ENCODE peak calls at places on chromosomes 5 and 9, in nine cellular contexts. V, K, J, W, P, F, E, Q and X are unnamed samples.

GRCh38 chr5:134462761-134463160 is 51.1 kb upstream of the CDKN2AIPNL start:
- DNase-seq in E (no peak), Q (peak; percentile 43), K (no peak), V (no peak), W (no peak), P (no peak), F (no peak), J (no peak), X (no peak)

GRCh38 chr5:110386782-110387181 is 339.7 kb downstream of the TMEM232 start:
- DNase-seq in P (no peak), Q (no peak), K (no peak), E (no peak), W (peak; percentile 4), V (peak; percentile 57), F (no peak), J (no peak), X (no peak)

GRCh38 chr9:3508531-3509374 is 17.0 kb downstream of the RFX3 start:
- DNase-seq in F (no peak), K (peak; percentile 58), V (no peak), W (peak; percentile 70), Q (no peak), E (no peak), P (peak; percentile 66), J (no peak), X (no peak)

GRCh38 chr5:40223884-40224402 is 455.8 kb upstream of the PTGER4 start:
- DNase-seq in J (no peak), Q (no peak), P (no peak), W (peak; percentile 58), E (no peak), K (no peak), V (peak; percentile 78), F (no peak), X (no peak)

GRCh38 chr5:1207555-1207954 is 6.2 kb downstream of the SLC6A19 start:
- DNase-seq in V (no peak), P (no peak), J (no peak), F (no peak), W (no peak), E (no peak), K (peak; percentile 32), Q (no peak), X (no peak)

GRCh38 chr9:133523096-133523495 is 1.7 kb downstream of the MYMK start:
- DNase-seq in P (no peak), K (no peak), E (no peak), Q (no peak), J (no peak), F (no peak), W (no peak), V (no peak), X (no peak)

GRCh38 chr9:19440823-19441580 is 32.2 kb downstream of the ACER2 start:
- DNase-seq in V (no peak), K (no peak), Q (no peak), E (no peak), J (no peak), W (no peak), F (no peak), P (no peak), X (no peak)

GRCh38 chr5:23776684-23777083 is 269.3 kb downstream of the PRDM9 start:
- DNase-seq in P (no peak), W (no peak), J (no peak), V (no peak), Q (no peak), E (no peak), K (no peak), F (no peak), X (no peak)

GRCh38 chr5:149785341-149785740 is 55.2 kb downstream of the PPARGC1B start:
- DNase-seq in Q (no peak), P (no peak), E (no peak), V (no peak), J (no peak), K (no peak), F (no peak), W (no peak), X (no peak)

GRCh38 chr5:111680737-111681413 is 76.1 kb downstream of the NREP start:
- DNase-seq in W (peak; percentile 98), Q (no peak), V (peak; percentile 94), F (no peak), E (no peak), J (no peak), K (peak; percentile 21), P (peak; percentile 44), X (no peak)

GRCh38 chr5:125142439-125142838 is 396.0 kb upstream of the ZNF608 start:
- DNase-seq in J (no peak), K (no peak), F (no peak), E (no peak), P (no peak), Q (no peak), W (no peak), V (no peak), X (no peak)

GRCh38 chr9:25964239-25964638 is 286.0 kb upstream of the TUSC1 start:
- DNase-seq in E (no peak), P (peak; percentile 14), J (no peak), W (peak; percentile 84), K (peak; percentile 88), V (peak; percentile 73), Q (no peak), F (no peak), X (no peak)